ENCODE peak calls at places on chromosomes 12 and 14, in six cellular contexts. U, H, X, T, V and E are unnamed samples.
A peak's percentile ranks its signal among the peaks of the same experiment; 100 is the strongest.

GRCh38 chr12:125610971-125611370 is 545.7 kb downstream of the AACS start:
- DNase-seq in X (no peak), H (no peak), T (no peak), V (no peak), U (no peak), E (no peak)

GRCh38 chr14:101853455-101854018 is 92.0 kb downstream of the PPP2R5C start:
- DNase-seq in T (no peak), H (no peak), U (no peak), V (peak; percentile 53), X (no peak), E (no peak)

GRCh38 chr12:50419112-50419909 is 18.6 kb downstream of the LARP4 start:
- DNase-seq in X (no peak), V (no peak), H (no peak), U (no peak), T (no peak), E (no peak)

GRCh38 chr14:59869381-59870255 is 958 bp downstream of the RTN1 start:
- DNase-seq in T (no peak), X (no peak), V (peak; percentile 47), H (peak; percentile 56), U (peak; percentile 23), E (peak; percentile 2)

GRCh38 chr12:124651508-124652273 is 84.3 kb upstream of the NCOR2 start:
- DNase-seq in V (peak; percentile 81), H (no peak), T (no peak), U (no peak), X (no peak), E (no peak)

GRCh38 chr14:63677891-63678379 is 36.3 kb upstream of the WDR89 start:
- DNase-seq in U (no peak), T (no peak), X (no peak), H (no peak), V (no peak), E (peak; percentile 24)

GRCh38 chr12:15962760-15963159 is 51.6 kb downstream of the DERA start:
- DNase-seq in H (no peak), T (no peak), V (no peak), X (no peak), U (no peak), E (peak; percentile 52)

GRCh38 chr14:104135121-104135903 is 3.1 kb upstream of the KIF26A start:
- DNase-seq in X (no peak), T (no peak), U (no peak), H (peak; percentile 59), V (peak; percentile 57), E (peak; percentile 53)

GRCh38 chr12:19946549-19946948 is 421.8 kb upstream of the PDE3A start:
- DNase-seq in X (no peak), U (no peak), H (no peak), V (no peak), T (no peak), E (peak; percentile 26)

GRCh38 chr14:96901227-96901626 is 104.0 kb downstream of the VRK1 start:
- DNase-seq in H (no peak), U (no peak), X (no peak), T (peak; percentile 14), V (no peak), E (no peak)

GRCh38 chr12:24599737-24600136 is 349.2 kb downstream of the BCAT1 start:
- DNase-seq in U (no peak), X (no peak), H (no peak), T (no peak), V (no peak), E (no peak)

GRCh38 chr12:121085842-121086353 is 46.8 kb upstream of the P2RX7 start:
- DNase-seq in H (no peak), V (no peak), U (no peak), T (no peak), X (no peak), E (no peak)

GRCh38 chr12:19819231-19819630 is 379.9 kb downstream of the AEBP2 start:
- DNase-seq in T (no peak), V (no peak), X (no peak), U (peak; percentile 33), H (no peak), E (no peak)

GRCh38 chr12:74741113-74741512 is 203.5 kb downstream of the ATXN7L3B start:
- DNase-seq in U (no peak), V (peak; percentile 17), X (no peak), H (no peak), T (no peak), E (no peak)

DNA sequence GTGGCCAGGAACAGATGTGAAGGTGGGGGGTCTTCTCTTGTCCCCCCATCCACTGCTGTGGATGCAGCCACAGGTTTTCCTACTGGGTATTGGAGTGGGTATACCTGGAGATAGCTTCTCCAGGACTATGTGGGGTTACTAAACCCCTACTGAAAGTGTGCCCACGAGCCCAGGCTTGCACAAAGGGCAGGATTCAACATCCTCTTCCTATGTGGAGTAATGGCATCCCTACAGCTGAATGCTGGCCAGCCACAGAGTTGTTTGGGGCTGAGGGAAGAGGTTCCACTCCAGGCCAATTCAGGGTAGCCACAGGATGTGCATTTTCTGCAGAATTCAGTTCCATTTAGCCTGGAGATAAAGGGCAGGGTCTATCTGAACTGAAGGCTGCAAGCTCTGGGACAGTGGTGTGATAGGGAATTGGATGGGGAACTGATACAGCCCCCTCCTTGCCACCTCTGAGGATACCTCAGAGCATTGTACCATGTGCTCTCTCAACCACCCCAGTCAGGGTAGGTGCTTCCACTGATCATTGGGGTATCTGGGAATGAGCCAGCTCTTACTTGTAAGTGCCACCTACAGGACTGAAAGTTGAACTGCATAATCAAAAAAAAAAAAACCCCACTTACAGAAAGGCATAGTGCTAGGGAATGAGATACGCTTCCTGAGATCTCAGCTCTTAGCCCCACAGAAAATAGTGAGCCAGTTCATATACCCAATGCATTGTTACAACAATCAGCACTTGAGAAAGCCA is 187.1 kb downstream of the KITLG start:
- DNase-seq in T (no peak), V (no peak), U (no peak), X (no peak), H (no peak), E (no peak)
- TF ChIP-seq CTCF in T (no peak), V (no peak), U (no peak), X (no peak), H (no peak), E (no peak)

GRCh38 chr12:6280053-6280469 is 30.4 kb upstream of the PLEKHG6 start:
- DNase-seq in V (no peak), T (peak; percentile 88), X (no peak), H (peak; percentile 54), U (no peak), E (peak; percentile 88)
- H3K27ac ChIP-seq in V (no peak overlapping the region), T (peak overlapping the region; percentile 71), X (no peak overlapping the region), H (peak overlapping the region; percentile 98), U (no peak overlapping the region), E (peak overlapping the region; percentile 87)

GRCh38 chr14:95362180-95362494 is 42.4 kb upstream of the CLMN start:
- DNase-seq in H (no peak), V (no peak), X (no peak), T (no peak), U (peak; percentile 16), E (no peak)
- TF ChIP-seq CTCF in H (no peak), V (no peak), X (no peak), T (no peak), U (no peak), E (no peak)

GRCh38 chr14:35750202-35750904 is 58.7 kb downstream of the RALGAPA1 start:
- DNase-seq in U (no peak), T (no peak), X (no peak), V (no peak), H (no peak), E (no peak)
- H3K27ac ChIP-seq in U (no peak overlapping the region), T (no peak overlapping the region), X (no peak overlapping the region), V (no peak overlapping the region), H (no peak overlapping the region), E (no peak overlapping the region)

GRCh38 chr12:6753772-6754356 is 923 bp upstream of the MLF2 start:
- DNase-seq in T (no peak), X (no peak), V (no peak), H (no peak), U (peak; percentile 55), E (no peak)
- TF ChIP-seq CTCF in T (no peak), X (peak; percentile 50), V (no peak), H (no peak), U (peak; percentile 25), E (peak; percentile 40)

GRCh38 chr12:1503281-1503711 is 91.1 kb downstream of the FBXL14 start:
- DNase-seq in U (no peak), H (no peak), V (no peak), T (no peak), X (no peak), E (no peak)

GRCh38 chr12:1504304-1505150 is 89.9 kb downstream of the FBXL14 start:
- DNase-seq in T (no peak), U (no peak), V (no peak), X (no peak), H (no peak), E (no peak)

GRCh38 chr12:1507308-1507707 is 87.1 kb downstream of the FBXL14 start:
- DNase-seq in V (no peak), U (no peak), X (no peak), T (no peak), H (no peak), E (no peak)

GRCh38 chr12:1505576-1505975 is 88.8 kb downstream of the FBXL14 start:
- DNase-seq in T (no peak), U (no peak), X (no peak), H (no peak), V (no peak), E (no peak)

DNA sequence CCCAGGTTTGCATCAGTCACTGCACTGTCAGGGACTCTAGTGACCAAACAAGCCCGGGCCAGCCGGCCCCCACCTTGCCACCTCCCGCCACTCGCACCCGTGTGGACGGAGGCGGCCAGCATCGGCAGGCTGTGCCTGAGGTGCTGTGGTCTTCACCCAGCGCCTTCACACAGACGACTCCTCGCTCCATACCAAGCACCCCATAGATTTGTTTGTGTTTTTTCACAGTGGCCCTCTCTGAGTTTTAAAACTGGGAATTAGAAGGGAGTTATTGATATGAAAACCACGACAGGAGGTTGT is 89.3 kb downstream of the FBXL14 start:
- DNase-seq in H (no peak), X (no peak), U (no peak), T (no peak), V (no peak), E (no peak)
- H3K27ac ChIP-seq in H (no peak overlapping the region), X (no peak overlapping the region), U (no peak overlapping the region), T (no peak overlapping the region), V (no peak overlapping the region), E (no peak overlapping the region)

GRCh38 chr12:116466536-116466935 is 92.6 kb upstream of the MAP1LC3B2 start:
- DNase-seq in V (no peak), H (no peak), T (no peak), U (no peak), X (no peak), E (no peak)
- TF ChIP-seq CTCF in V (no peak), H (no peak), T (no peak), U (no peak), X (no peak), E (no peak)

GRCh38 chr12:47739959-47740358 is 14.7 kb upstream of the ENDOU start:
- DNase-seq in T (no peak), U (no peak), V (peak; percentile 70), X (no peak), H (no peak), E (no peak)
- H3K27ac ChIP-seq in T (peak overlapping the region; percentile 63), U (peak overlapping the region; percentile 8), V (no peak overlapping the region), X (no peak overlapping the region), H (no peak overlapping the region), E (no peak overlapping the region)

GRCh38 chr12:102462803-102463499 is 17.4 kb downstream of the IGF1 start:
- DNase-seq in H (no peak), V (no peak), X (no peak), T (no peak), U (no peak), E (no peak)
- TF ChIP-seq CTCF in H (no peak), V (no peak), X (no peak), T (no peak), U (no peak), E (no peak)